ENCODE peak calls at places on chromosomes 16 and 17, in five cellular contexts. L is HepG2, D is K562, Y is GM12878, Q is H1. N is an unnamed sample.

GRCh38 chr16:10895053-10895946 is 18.3 kb downstream of the CIITA start:
- DNase-seq in L (peak), D (peak), Y (no peak), Q (peak), N (no peak)

GRCh38 chr16:53605356-53605755 is 98.3 kb downstream of the RPGRIP1L start:
- DNase-seq in L (no peak), D (no peak), Y (no peak), Q (no peak), N (no peak)

GRCh38 chr16:82280867-82281266 is 110.8 kb upstream of the MPHOSPH6 start:
- DNase-seq in L (no peak), D (no peak), Y (no peak), Q (no peak), N (no peak)

GRCh38 chr17:48505788-48506187 is 25.0 kb downstream of the HOXB1 start:
- DNase-seq in L (peak), D (peak), Y (peak), Q (no peak), N (peak)

GRCh38 chr17:64354396-64354795 is 36.3 kb downstream of the PECAM1 start:
- DNase-seq in L (no peak), D (no peak), Y (no peak), Q (no peak), N (no peak)

GRCh38 chr17:69525920-69526841 is 111.7 kb downstream of the MAP2K6 start:
- DNase-seq in L (peak), D (peak), Y (no peak), Q (peak), N (peak)

GRCh38 chr16:4909825-4910224 is 27.1 kb downstream of the PPL start:
- DNase-seq in L (no peak), D (no peak), Y (no peak), Q (no peak), N (no peak)

GRCh38 chr17:51362818-51363598 is 102.7 kb downstream of the UTP18 start:
- DNase-seq in L (no peak), D (no peak), Y (no peak), Q (peak), N (peak)

GRCh38 chr17:58755577-58756245 is at the start of gene PPM1E:
- DNase-seq in L (peak), D (peak), Y (no peak), Q (peak), N (no peak)

GRCh38 chr17:7235693-7236665 is 1.7 kb upstream of the DVL2 start:
- DNase-seq in L (no peak), D (no peak), Y (no peak), Q (no peak), N (no peak)

GRCh38 chr17:39169101-39169500 is 3.1 kb upstream of the ARL5C start:
- DNase-seq in L (no peak), D (no peak), Y (no peak), Q (no peak), N (no peak)

GRCh38 chr16:17359778-17360177 is 111.0 kb downstream of the XYLT1 start:
- DNase-seq in L (no peak), D (no peak), Y (no peak), Q (no peak), N (no peak)

GRCh38 chr17:58586009-58586408 is 71.6 kb upstream of the MTMR4 start:
- DNase-seq in L (no peak), D (no peak), Y (no peak), Q (no peak), N (no peak)

GRCh38 chr16:12426122-12426521 is 377.6 kb downstream of the CPPED1 start:
- DNase-seq in L (no peak), D (peak), Y (no peak), Q (no peak), N (no peak)

GRCh38 chr16:88768041-88768876 is 16.8 kb downstream of the PIEZO1 start:
- DNase-seq in L (no peak), D (peak), Y (no peak), Q (no peak), N (no peak)

GRCh38 chr17:47270946-47271705 is 17.5 kb downstream of the ITGB3 start:
- DNase-seq in L (no peak), D (no peak), Y (no peak), Q (no peak), N (no peak)
- H3K4me2 ChIP-seq in L (no peak), D (no peak), Y (no peak), Q (no peak), N (no peak)

GRCh38 chr16:86207350-86207749 is 303.0 kb upstream of the FOXF1 start:
- DNase-seq in L (no peak), D (no peak), Y (no peak), Q (no peak), N (no peak)
- TF ChIP-seq ZNF274 in L (no peak), D (no peak), Y (no peak), Q (no peak), N (no peak)

GRCh38 chr17:43359469-43360105 is 39.2 kb upstream of the ARL4D start:
- DNase-seq in L (no peak), D (no peak), Y (no peak), Q (no peak), N (no peak)
- TF ChIP-seq SP1 in L (no peak), D (no peak), Y (no peak), Q (peak), N (no peak)

GRCh38 chr17:37082461-37082860 is 133.7 kb downstream of the AATF start:
- DNase-seq in L (no peak), D (no peak), Y (no peak), Q (no peak), N (no peak)
- H3K4me2 ChIP-seq in L (no peak), D (no peak), Y (no peak), Q (no peak), N (no peak)

N was measured in HCT116.